ENCODE peak calls at places on chromosomes 6 and 20, in five cellular contexts. T, O, L, E and M are unnamed samples.

GRCh38 chr20:408843-409696 is 971 bp downstream of the RBCK1 start:
- DNase-seq in O (no peak), L (no peak), T (no peak), E (no peak), M (no peak)

GRCh38 chr6:104505838-104506237 is 353.9 kb downstream of the HACE1 start:
- DNase-seq in O (no peak), L (no peak), E (no peak), T (no peak), M (no peak)

GRCh38 chr6:18384621-18385020 is 2.5 kb upstream of the RNF144B start:
- DNase-seq in T (no peak), E (no peak), O (no peak), L (no peak), M (no peak)

GRCh38 chr6:2078888-2079287 is 166.5 kb downstream of the GMDS start:
- DNase-seq in E (no peak), O (no peak), T (no peak), L (no peak), M (no peak)

GRCh38 chr20:42179768-42180167 is 561.6 kb upstream of the CHD6 start:
- DNase-seq in O (no peak), T (no peak), L (peak; percentile 32), E (peak; percentile 6), M (peak; percentile 10)

GRCh38 chr6:132388291-132388690 is 13.0 kb downstream of the MOXD1 start:
- DNase-seq in O (no peak), E (no peak), L (no peak), T (no peak), M (peak; percentile 98)

GRCh38 chr20:60104980-60105379 is 146.8 kb downstream of the CDH26 start:
- DNase-seq in T (no peak), L (peak; percentile 88), E (no peak), O (no peak), M (no peak)

GRCh38 chr6:7200598-7201443 is 93.1 kb downstream of the RREB1 start:
- DNase-seq in E (peak; percentile 81), O (no peak), T (no peak), L (no peak), M (no peak)

GRCh38 chr6:158789115-158789917 is 29.9 kb downstream of the EZR start:
- DNase-seq in T (no peak), O (no peak), E (no peak), L (no peak), M (no peak)

GRCh38 chr6:17705428-17705777 is 1.3 kb downstream of the NUP153 start:
- DNase-seq in L (no peak), O (peak; percentile 81), T (peak; percentile 75), E (peak; percentile 70), M (no peak)

GRCh38 chr6:144936764-144937163 is 651.6 kb downstream of the UTRN start:
- DNase-seq in T (peak; percentile 60), E (no peak), O (no peak), L (no peak), M (no peak)

GRCh38 chr6:15595461-15596173 is 67.2 kb downstream of the DTNBP1 start:
- DNase-seq in T (peak; percentile 41), O (peak; percentile 58), E (no peak), L (no peak), M (peak; percentile 39)

GRCh38 chr6:33744001-33744848 is 2.5 kb downstream of the IP6K3 start:
- DNase-seq in O (peak; percentile 75), T (peak; percentile 70), L (peak; percentile 72), E (peak; percentile 73), M (no peak)

GRCh38 chr6:136037246-136037884 is 185.9 kb downstream of the PDE7B start:
- DNase-seq in L (no peak), O (peak; percentile 35), E (no peak), T (peak; percentile 42), M (no peak)

GRCh38 chr6:154245542-154245941 is 111.1 kb downstream of the IPCEF1 start:
- DNase-seq in L (no peak), T (no peak), E (no peak), O (no peak), M (no peak)

GRCh38 chr6:129638055-129639019 is 71.6 kb downstream of the ARHGAP18 start:
- DNase-seq in E (no peak), L (no peak), O (peak; percentile 87), T (peak; percentile 90), M (no peak)

GRCh38 chr6:167573461-167574215 is 248.8 kb downstream of the TTLL2 start:
- DNase-seq in T (no peak), O (no peak), E (no peak), L (no peak), M (no peak)

GRCh38 chr20:17655865-17656489 is 26.1 kb downstream of the RRBP1 start:
- DNase-seq in E (peak; percentile 73), T (peak; percentile 67), L (no peak), O (no peak), M (no peak)

GRCh38 chr6:122400467-122401089 is 1.1 kb downstream of the HSF2 start:
- DNase-seq in T (no peak), O (peak; percentile 5), E (no peak), L (no peak), M (no peak)

GRCh38 chr6:5695260-5696245 is 311.2 kb downstream of the NRN1 start:
- DNase-seq in E (peak; percentile 69), T (peak; percentile 79), L (no peak), O (peak; percentile 59), M (peak; percentile 58)

GRCh38 chr6:118912646-118913045 is 18.7 kb downstream of the ASF1A start:
- DNase-seq in O (no peak), L (no peak), E (no peak), T (no peak), M (no peak)

GRCh38 chr6:166465671-166466087 is 82.9 kb upstream of the MPC1 start:
- DNase-seq in T (peak; percentile 32), L (no peak), O (peak; percentile 35), E (no peak), M (no peak)

GRCh38 chr6:143742070-143742954 is 64.5 kb downstream of the PHACTR2 start:
- DNase-seq in L (no peak), E (no peak), T (no peak), O (no peak), M (no peak)

GRCh38 chr6:106892186-106892585 is 82.3 kb downstream of the CD24 start:
- DNase-seq in O (no peak), T (no peak), E (no peak), L (no peak), M (no peak)

GRCh38 chr20:8718214-8718613 is 350.7 kb upstream of the PLCB4 start:
- DNase-seq in O (no peak), T (no peak), E (no peak), L (no peak), M (no peak)

GRCh38 chr6:50655848-50656453 is 57.4 kb upstream of the TFAP2D start:
- DNase-seq in E (peak; percentile 39), O (peak; percentile 0), T (peak; percentile 1), L (no peak), M (peak; percentile 12)

GRCh38 chr6:117232191-117232590 is 33.2 kb upstream of the VGLL2 start:
- DNase-seq in L (no peak), T (no peak), E (peak; percentile 5), O (no peak), M (no peak)

GRCh38 chr6:104855507-104855906 is 4.2 kb downstream of the HACE1 start:
- DNase-seq in T (peak; percentile 52), E (peak; percentile 13), L (no peak), O (peak; percentile 14), M (no peak)

GRCh38 chr20:38152175-38153010 is 12.7 kb downstream of the TGM2 start:
- DNase-seq in O (peak; percentile 80), L (no peak), E (peak; percentile 71), T (peak; percentile 73), M (no peak)

GRCh38 chr20:61328906-61329558 is 77.0 kb downstream of the CDH4 start:
- DNase-seq in T (peak; percentile 17), L (no peak), E (no peak), O (peak; percentile 17), M (no peak)

GRCh38 chr20:62588458-62589149 is 53.7 kb upstream of the SLCO4A1 start:
- DNase-seq in O (no peak), T (no peak), L (no peak), E (peak; percentile 60), M (no peak)

GRCh38 chr6:170140129-170140528 is 150.7 kb downstream of the DLL1 start:
- DNase-seq in O (no peak), L (no peak), T (no peak), E (no peak), M (no peak)
- H3K9me3 ChIP-seq in O (no peaks in the 10 kb centered on the region), L (peaks cover 23% of the 10 kb centered on the region), T (peaks cover 42% of the 10 kb centered on the region), E (no peaks in the 10 kb centered on the region), M (no peaks in the 10 kb centered on the region)

GRCh38 chr6:90148867-90149266 is 147.8 kb downstream of the BACH2 start:
- DNase-seq in L (no peak), O (no peak), E (no peak), T (no peak), M (no peak)

GRCh38 chr6:90149280-90149679 is 147.4 kb downstream of the BACH2 start:
- DNase-seq in O (no peak), T (no peak), L (no peak), E (no peak), M (no peak)

GRCh38 chr6:90146024-90146423 is 150.6 kb downstream of the BACH2 start:
- DNase-seq in T (no peak), E (no peak), O (no peak), L (no peak), M (no peak)

GRCh38 chr6:90144928-90145520 is 151.6 kb downstream of the BACH2 start:
- DNase-seq in O (no peak), T (no peak), E (no peak), L (no peak), M (no peak)

GRCh38 chr6:90146914-90147668 is 149.6 kb downstream of the BACH2 start:
- DNase-seq in T (no peak), L (no peak), E (no peak), O (no peak), M (no peak)
- H3K36me3 ChIP-seq in T (no peaks in the 10 kb centered on the region), L (no peaks in the 10 kb centered on the region), E (no peaks in the 10 kb centered on the region), O (no peaks in the 10 kb centered on the region), M (no peaks in the 10 kb centered on the region)

GRCh38 chr20:58042626-58043025 is 185.8 kb downstream of the ANKRD60 start:
- DNase-seq in E (no peak), O (no peak), L (no peak), T (no peak), M (no peak)
- H3K9ac ChIP-seq in E (no peak overlapping the region), O (no peak overlapping the region), L (no peak overlapping the region), T (no peak overlapping the region), M (no peak overlapping the region)

GRCh38 chr6:147211831-147212230 is 7.6 kb downstream of the STXBP5 start:
- DNase-seq in O (no peak), L (no peak), E (no peak), T (no peak), M (no peak)

GRCh38 chr6:147213772-147214171 is 9.6 kb downstream of the STXBP5 start:
- DNase-seq in O (no peak), L (no peak), E (no peak), T (no peak), M (no peak)

GRCh38 chr6:147212618-147213017 is 8.4 kb downstream of the STXBP5 start:
- DNase-seq in L (no peak), E (no peak), O (no peak), T (no peak), M (no peak)

GRCh38 chr6:147209762-147210449 is 5.7 kb downstream of the STXBP5 start:
- DNase-seq in E (no peak), O (no peak), L (no peak), T (no peak), M (no peak)

DNA sequence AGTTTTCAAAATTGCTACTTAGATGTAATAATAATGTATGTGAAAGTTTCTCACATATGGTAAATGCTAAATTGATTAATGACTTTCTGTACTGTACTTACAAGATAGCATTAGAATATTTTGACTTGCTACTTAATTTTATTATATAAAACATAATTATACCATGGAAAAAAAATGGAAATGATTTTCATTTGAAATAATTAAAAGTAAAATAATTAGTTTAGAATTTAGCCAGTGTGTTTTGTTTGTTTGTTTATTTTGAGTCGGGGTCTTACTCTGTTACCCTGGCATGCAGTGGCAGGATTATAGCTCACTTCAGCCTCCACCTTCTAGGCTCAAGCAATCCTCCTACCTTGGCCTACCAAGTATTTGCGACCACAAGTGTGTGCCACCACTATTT is 7.1 kb downstream of the STXBP5 start:
- DNase-seq in O (no peak), L (no peak), T (no peak), E (no peak), M (no peak)
- H3K9me3 ChIP-seq in O (no peaks in the 10 kb centered on the region), L (no peaks in the 10 kb centered on the region), T (no peaks in the 10 kb centered on the region), E (no peaks in the 10 kb centered on the region), M (no peaks in the 10 kb centered on the region)